ENCODE peak calls at places on chromosomes 6 and 20, in nine cellular contexts. H is Right ventricle myocardium superior; G is AG09319; O is stimulated activated CD4-positive, alpha-beta T cell treated with anti-CD3 and anti-CD28 coated beads, Interleukin-1b, Interleukin-23, amount 100 ng/mL, for 24 hours; W is foreskin fibroblast; D is naive thymus-derived CD8-positive, alpha-beta T cell; E is HEK293T; K is activated T-cell treated with anti-CD3 and anti-CD28 coated beads for 4 hours; Q is AG09309. J is an unnamed sample.

GRCh38 chr6:35096129-35096852 is 44.8 kb downstream of the TCP11 start:
- DNase-seq in H (no peak), G (peak; percentile 52), O (no peak), W (peak; percentile 89), D (no peak), E (no peak), K (no peak), Q (peak; percentile 58), J (no peak)

GRCh38 chr6:162377735-162378134 is 349.8 kb downstream of the PRKN start:
- DNase-seq in H (no peak), G (peak; percentile 24), O (no peak), W (peak; percentile 88), D (no peak), E (no peak), K (no peak), Q (no peak), J (no peak)

GRCh38 chr6:131911951-131912350 is 39.2 kb downstream of the CCN2 start:
- DNase-seq in H (no peak), G (no peak), O (no peak), W (no peak), D (no peak), E (no peak), K (no peak), Q (no peak), J (no peak)

GRCh38 chr20:36132802-36133211 is 21.7 kb upstream of the EPB41L1 start:
- DNase-seq in H (no peak), G (no peak), O (no peak), W (peak; percentile 22), D (no peak), E (no peak), K (no peak), Q (no peak), J (no peak)

GRCh38 chr6:44855562-44856494 is 468.3 kb downstream of the CDC5L start:
- DNase-seq in H (no peak), G (peak; percentile 29), O (no peak), W (peak; percentile 52), D (no peak), E (no peak), K (no peak), Q (peak; percentile 48), J (no peak)

GRCh38 chr20:9789136-9789535 is 49.7 kb downstream of the PAK5 start:
- DNase-seq in H (no peak), G (no peak), O (no peak), W (no peak), D (no peak), E (no peak), K (no peak), Q (no peak), J (no peak)

GRCh38 chr6:30111266-30111856 is 1.5 kb downstream of the TRIM31 start:
- DNase-seq in H (no peak), G (no peak), O (no peak), W (no peak), D (no peak), E (no peak), K (no peak), Q (no peak), J (no peak)

GRCh38 chr6:127567476-127567875 is 9.5 kb upstream of the C6orf58 start:
- DNase-seq in H (no peak), G (no peak), O (no peak), W (no peak), D (no peak), E (no peak), K (no peak), Q (no peak), J (no peak)

GRCh38 chr6:75118925-75119515 is 86.8 kb downstream of the COL12A1 start:
- DNase-seq in H (no peak), G (no peak), O (no peak), W (no peak), D (no peak), E (no peak), K (no peak), Q (no peak), J (no peak)

J was measured in KG1.